ENCODE peak calls at places on chromosome 3, in five cellular contexts. C is colonic mucosa; I is lung microvascular endothelial cell; X is activated CD8-positive, alpha-beta T cell treated with anti-CD3 and anti-CD28 coated beads, Interleukin-2, amount 10 ng/mL, durations not matched to agents 7 days and 5 days; K is CD4-positive, CD25-positive, alpha-beta regulatory T cell. T is an unnamed sample.

GRCh38 chr3:178194547-178194946 is 341.7 kb upstream of the KCNMB2 start:
- DNase-seq in K (no peak), X (no peak), I (no peak), C (no peak), T (no peak)

GRCh38 chr3:47713655-47714054 is 68.0 kb downstream of the SMARCC1 start:
- DNase-seq in I (no peak), X (no peak), C (no peak), K (no peak), T (no peak)

GRCh38 chr3:114445233-114445632 is 151.4 kb downstream of the TIGIT start:
- DNase-seq in C (no peak), K (no peak), X (no peak), I (no peak), T (no peak)

GRCh38 chr3:58105196-58105595 is 97.0 kb downstream of the FLNB start:
- DNase-seq in K (no peak), X (no peak), I (no peak), C (no peak), T (no peak)

GRCh38 chr3:41697702-41698101 is 264.2 kb downstream of the ULK4 start:
- DNase-seq in C (no peak), X (no peak), I (no peak), K (no peak), T (no peak)

GRCh38 chr3:46858456-46858855 is 4.8 kb downstream of the MYL3 start:
- DNase-seq in C (no peak), K (no peak), I (no peak), X (no peak), T (no peak)

GRCh38 chr3:43345877-43346276 is 59.5 kb downstream of the SNRK start:
- DNase-seq in I (peak; percentile 13), K (no peak), X (peak; percentile 55), C (no peak), T (peak; percentile 45)

GRCh38 chr3:55006277-55006676 is 78.4 kb upstream of the LRTM1 start:
- DNase-seq in X (no peak), C (no peak), K (no peak), I (no peak), T (no peak)

GRCh38 chr3:190122198-190122771 is 1.6 kb upstream of the P3H2 start:
- DNase-seq in C (no peak), I (peak; percentile 16), X (no peak), K (no peak), T (no peak)

GRCh38 chr3:81465510-81465909 is 295.9 kb downstream of the GBE1 start:
- DNase-seq in C (no peak), I (peak; percentile 65), K (no peak), X (no peak), T (no peak)

GRCh38 chr3:188316021-188316722 is 162.2 kb downstream of the LPP start:
- DNase-seq in C (no peak), K (no peak), I (no peak), X (no peak), T (no peak)

GRCh38 chr3:55579499-55579898 is 92.4 kb upstream of the WNT5A start:
- DNase-seq in K (no peak), X (no peak), I (no peak), C (no peak), T (no peak)

GRCh38 chr3:31941230-31941632 is 39.8 kb downstream of the OSBPL10 start:
- DNase-seq in X (no peak), I (peak; percentile 70), C (no peak), K (no peak), T (no peak)

GRCh38 chr3:18885612-18886011 is 262.7 kb upstream of the KCNH8 start:
- DNase-seq in I (no peak), X (no peak), C (no peak), K (no peak), T (no peak)

GRCh38 chr3:142211034-142211433 is 14.4 kb downstream of the GK5 start:
- DNase-seq in X (no peak), C (no peak), I (peak; percentile 20), K (no peak), T (no peak)

GRCh38 chr3:52873433-52874159 is 23.8 kb downstream of the STIMATE start:
- DNase-seq in C (no peak), X (no peak), K (no peak), I (peak; percentile 74), T (no peak)

GRCh38 chr3:99751649-99752048 is 66.0 kb upstream of the CMSS1 start:
- DNase-seq in C (no peak), K (no peak), I (peak; percentile 88), X (no peak), T (no peak)

GRCh38 chr3:118688396-118688884 is 346.2 kb downstream of the IGSF11 start:
- DNase-seq in X (no peak), K (no peak), I (no peak), C (no peak), T (no peak)

GRCh38 chr3:129942296-129942695 is 32.2 kb upstream of the TRH start:
- DNase-seq in C (peak; percentile 51), I (peak; percentile 65), K (peak; percentile 7), X (peak; percentile 52), T (peak; percentile 36)

GRCh38 chr3:15823092-15823491 is 25.3 kb upstream of the ANKRD28 start:
- DNase-seq in X (no peak), I (no peak), C (no peak), K (no peak), T (no peak)

GRCh38 chr3:135178566-135178965 is 383.5 kb downstream of the EPHB1 start:
- DNase-seq in X (no peak), C (no peak), I (no peak), K (no peak), T (no peak)

GRCh38 chr3:178802993-178803693 is 266.9 kb downstream of the KCNMB2 start:
- DNase-seq in K (no peak), X (no peak), C (no peak), I (no peak), T (no peak)

GRCh38 chr3:23735575-23736326 is 70.0 kb upstream of the UBE2E1 start:
- DNase-seq in I (peak; percentile 31), K (no peak), C (no peak), X (no peak), T (no peak)

GRCh38 chr3:94612631-94613030 is 549.8 kb downstream of the NSUN3 start:
- DNase-seq in C (no peak), X (no peak), I (no peak), K (no peak), T (no peak)

GRCh38 chr3:12345584-12346494 is 57.0 kb downstream of the PPARG start:
- DNase-seq in X (no peak), I (no peak), K (no peak), C (no peak), T (no peak)

GRCh38 chr3:128073185-128073725 is 21.0 kb downstream of the SEC61A1 start:
- DNase-seq in C (peak; percentile 16), I (no peak), K (no peak), X (no peak), T (no peak)

GRCh38 chr3:44284949-44285348 is 43.3 kb downstream of the TOPAZ1 start:
- DNase-seq in I (no peak), K (no peak), C (no peak), X (no peak), T (no peak)

GRCh38 chr3:177523991-177524438 is 326.7 kb upstream of the TBL1XR1 start:
- DNase-seq in X (no peak), C (no peak), I (no peak), K (no peak), T (no peak)

GRCh38 chr3:55541456-55541855 is 54.4 kb upstream of the WNT5A start:
- DNase-seq in C (no peak), K (no peak), I (no peak), X (no peak), T (no peak)

GRCh38 chr3:29186131-29186599 is 94.7 kb upstream of the RBMS3 start:
- DNase-seq in X (no peak), C (no peak), K (no peak), I (peak; percentile 29), T (no peak)

GRCh38 chr3:46669191-46669999 is 24.1 kb downstream of the ALS2CL start:
- DNase-seq in I (no peak), X (no peak), K (no peak), C (no peak), T (no peak)

GRCh38 chr3:72177075-72178050 is 392.4 kb upstream of the PROK2 start:
- DNase-seq in K (no peak), X (no peak), I (peak; percentile 15), C (peak; percentile 28), T (no peak)

GRCh38 chr3:155512867-155513261 is 219.4 kb upstream of the STRIT1 start:
- DNase-seq in K (no peak), I (no peak), C (no peak), X (no peak), T (no peak)

GRCh38 chr3:81958967-81959625 is 197.7 kb upstream of the GBE1 start:
- DNase-seq in I (peak; percentile 0), K (no peak), C (no peak), X (no peak), T (no peak)

GRCh38 chr3:196197524-196197923 is 13.7 kb downstream of the ZDHHC19 start:
- DNase-seq in I (no peak), X (no peak), C (no peak), K (no peak), T (no peak)

GRCh38 chr3:13088020-13089006 is 15.1 kb upstream of the IQSEC1 start:
- DNase-seq in C (no peak), K (no peak), X (no peak), I (no peak), T (no peak)

GRCh38 chr3:39147374-39147709 is 6.0 kb downstream of the CSRNP1 start:
- DNase-seq in C (no peak), I (no peak), K (no peak), X (no peak), T (no peak)

GRCh38 chr3:33096103-33096868 is 660 bp downstream of the GLB1 start:
- DNase-seq in K (peak; percentile 51), I (peak; percentile 49), X (peak; percentile 59), C (peak; percentile 60), T (peak; percentile 54)

GRCh38 chr3:55461896-55462295 is 25.2 kb downstream of the WNT5A start:
- DNase-seq in C (no peak), K (no peak), I (no peak), X (no peak), T (no peak)

GRCh38 chr3:153247331-153248311 is 85.6 kb downstream of the RAP2B start:
- DNase-seq in K (no peak), C (no peak), X (no peak), I (no peak), T (no peak)

T was measured in activated CD4-positive, alpha-beta memory T cell treated with anti-CD3 and anti-CD28 coated beads, Interleukin-2, amount 10 ng/mL, durations not matched to agents 7 days and 5 days.